ENCODE peak calls at places on chromosomes 7 and 10, in six cellular contexts. A is activated T-cell treated with anti-CD3 and anti-CD28 coated beads, Interleukin-2, amount 50 U/mL, for 4 hours; S is B cell; M is stimulated activated CD4-positive, alpha-beta T cell treated with anti-CD3 and anti-CD28 coated beads, Interleukin-4, amount 100 ng/mL, for 4 hours; O is kidney tubule cell; G is left cardiac atrium. U is an unnamed sample.

GRCh38 chr10:131748191-131748590 is 152.6 kb upstream of the PPP2R2D start:
- DNase-seq in S (no peak), G (no peak), O (no peak), A (no peak), M (no peak), U (no peak)

GRCh38 chr10:122331615-122332446 is 42.7 kb upstream of the PLEKHA1 start:
- DNase-seq in M (no peak), S (no peak), A (no peak), O (peak), G (no peak), U (no peak)

GRCh38 chr7:3589756-3590155 is 288.7 kb downstream of the SDK1 start:
- DNase-seq in M (no peak), O (no peak), S (no peak), G (no peak), A (no peak), U (peak)

GRCh38 chr10:37314862-37315261 is 189.5 kb downstream of the ANKRD30A start:
- DNase-seq in A (no peak), O (no peak), S (no peak), M (no peak), G (no peak), U (peak)

GRCh38 chr7:117270371-117270770 is 52.5 kb downstream of the WNT2 start:
- DNase-seq in G (no peak), O (peak), A (no peak), S (no peak), M (no peak), U (no peak)

GRCh38 chr10:28631896-28632596 is 45.3 kb upstream of the BAMBI start:
- DNase-seq in G (no peak), M (no peak), O (peak), S (no peak), A (no peak), U (peak)

GRCh38 chr10:131056091-131056490 is 255.4 kb downstream of the TCERG1L start:
- DNase-seq in M (no peak), A (no peak), S (no peak), G (no peak), O (no peak), U (no peak)

GRCh38 chr7:120858299-120858636 is 324 bp upstream of the TSPAN12 start:
- DNase-seq in O (no peak), M (no peak), S (no peak), A (no peak), G (no peak), U (no peak)

GRCh38 chr7:98206451-98207330 is 4.5 kb upstream of the BHLHA15 start:
- DNase-seq in G (no peak), O (no peak), M (no peak), A (no peak), S (no peak), U (no peak)

GRCh38 chr10:72509206-72509799 is 116.6 kb downstream of the MICU1 start:
- DNase-seq in O (no peak), S (no peak), A (no peak), M (no peak), G (no peak), U (peak)

GRCh38 chr7:158312789-158313188 is 274.8 kb downstream of the PTPRN2 start:
- DNase-seq in O (no peak), M (no peak), A (no peak), S (no peak), G (no peak), U (no peak)